ENCODE peak calls at places on chromosomes 1 and 21, in seven cellular contexts. U is keratinocyte, F is OCI-LY7, Y is trophoblast cell, T is neural progenitor cell, Q is fibroblast of lung, D is neuronal stem cell. W is an unnamed sample.

GRCh38 chr1:12057382-12057781 is 5.7 kb upstream of the TNFRSF8 start:
- DNase-seq in D (no peak), Q (no peak), F (no peak), U (no peak), Y (no peak), T (no peak), W (peak; percentile 47)

GRCh38 chr21:34522284-34522683 is 10.3 kb upstream of the KCNE1 start:
- DNase-seq in F (no peak), T (no peak), Q (no peak), U (no peak), D (no peak), Y (no peak), W (no peak)

GRCh38 chr1:64823691-64824476 is 79.0 kb downstream of the RAVER2 start:
- DNase-seq in F (peak; percentile 68), T (peak; percentile 83), U (peak; percentile 25), D (peak; percentile 67), Y (peak; percentile 53), Q (peak; percentile 69), W (peak; percentile 80)

GRCh38 chr1:155253208-155253607 is 2.1 kb downstream of the ENTREP3 start:
- DNase-seq in T (no peak), U (no peak), Q (no peak), F (no peak), D (no peak), Y (no peak), W (peak; percentile 17)

GRCh38 chr1:108554682-108555081 is 5.2 kb upstream of the EEIG2 start:
- DNase-seq in U (no peak), D (no peak), F (no peak), T (no peak), Q (no peak), Y (no peak), W (no peak)

GRCh38 chr1:79388694-79389361 is 382.3 kb upstream of the ADGRL4 start:
- DNase-seq in D (no peak), Y (no peak), F (no peak), Q (no peak), U (no peak), T (no peak), W (no peak)

GRCh38 chr21:18153063-18153462 is 91.6 kb upstream of the CHODL start:
- DNase-seq in F (no peak), Q (no peak), Y (no peak), T (no peak), D (no peak), U (no peak), W (no peak)

GRCh38 chr1:116835161-116835560 is 74.6 kb upstream of the PTGFRN start:
- DNase-seq in U (no peak), Y (no peak), Q (no peak), T (no peak), F (no peak), D (no peak), W (no peak)

GRCh38 chr1:119873166-119874025 is 22.9 kb downstream of the ADAM30 start:
- DNase-seq in T (no peak), F (no peak), Q (peak; percentile 96), U (no peak), Y (no peak), D (no peak), W (peak; percentile 86)

DNA sequence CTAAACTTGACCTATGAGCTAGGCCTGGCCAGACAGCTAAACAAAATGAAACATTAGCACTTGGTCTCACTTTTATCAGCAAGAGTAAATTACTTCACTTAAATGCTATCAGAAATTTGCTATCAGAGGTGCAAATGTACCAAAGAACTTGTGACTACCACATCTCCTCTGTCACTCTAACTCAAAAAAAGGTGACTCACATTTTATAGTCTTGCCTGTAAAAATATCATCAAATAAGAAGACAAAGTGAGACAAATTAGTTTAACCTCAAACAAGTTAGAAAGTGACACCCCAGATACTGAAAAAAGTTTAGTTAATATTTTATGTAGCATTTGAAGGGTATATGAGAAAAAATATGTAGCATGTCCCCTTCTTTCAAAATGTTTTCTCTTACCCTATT is 76.9 kb downstream of the EPS15 start:
- DNase-seq in Q (no peak), U (no peak), D (no peak), F (no peak), T (no peak), Y (no peak), W (no peak)
- H3K4me2 ChIP-seq in Q (no peak overlapping the region), U (no peak overlapping the region), D (no peak overlapping the region), F (no peak overlapping the region), T (no peak overlapping the region), Y (no peak overlapping the region), W (no peak overlapping the region)

GRCh38 chr1:166980818-166981217 is 5.5 kb upstream of the ILDR2 start:
- DNase-seq in Y (no peak), T (no peak), U (no peak), F (no peak), Q (no peak), D (no peak), W (no peak)

GRCh38 chr1:166978795-166979194 is 3.5 kb upstream of the ILDR2 start:
- DNase-seq in F (no peak), T (no peak), Q (no peak), D (no peak), U (no peak), Y (no peak), W (no peak)

GRCh38 chr1:166977951-166978350 is 2.6 kb upstream of the ILDR2 start:
- DNase-seq in Q (no peak), F (no peak), U (no peak), Y (no peak), D (no peak), T (no peak), W (no peak)

GRCh38 chr1:166981589-166981988 is 6.2 kb upstream of the ILDR2 start:
- DNase-seq in U (no peak), D (no peak), T (no peak), F (no peak), Q (no peak), Y (no peak), W (no peak)
- H3K4me2 ChIP-seq in U (no peak overlapping the region), D (no peak overlapping the region), T (no peak overlapping the region), F (no peak overlapping the region), Q (no peak overlapping the region), Y (no peak overlapping the region), W (no peak overlapping the region)

GRCh38 chr1:67020304-67020703 is 33.6 kb downstream of the SLC35D1 start:
- DNase-seq in T (no peak), D (no peak), Y (no peak), Q (peak; percentile 90), F (no peak), U (no peak), W (peak; percentile 55)
- H3K4me2 ChIP-seq in T (no peak overlapping the region), D (no peak overlapping the region), Y (no peak overlapping the region), Q (peak overlapping the region; percentile 48), F (no peak overlapping the region), U (no peak overlapping the region), W (peak overlapping the region; percentile 45)

DNA sequence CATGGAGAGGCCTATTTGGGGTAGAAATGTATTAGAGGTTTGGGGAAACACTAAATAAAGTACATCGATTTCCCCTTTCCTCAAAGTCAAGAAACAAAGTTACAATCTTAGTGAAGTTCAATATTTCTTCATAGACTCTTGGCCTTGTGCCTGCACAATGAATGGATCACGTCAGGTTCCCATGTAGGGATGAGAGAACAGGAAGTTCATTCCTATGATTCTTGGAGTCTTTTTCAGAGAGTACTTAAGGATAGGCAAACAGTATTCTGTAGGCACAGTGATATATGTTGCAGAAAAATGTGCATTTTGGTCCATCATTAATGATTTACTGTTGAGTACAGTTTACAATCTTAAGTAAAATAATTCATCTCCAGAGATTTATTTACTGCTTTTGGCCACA is 275.5 kb downstream of the RGS7 start:
- DNase-seq in U (no peak), Q (peak; percentile 5), T (no peak), D (no peak), F (no peak), Y (no peak), W (no peak)
- H3K4me2 ChIP-seq in U (no peak overlapping the region), Q (no peak overlapping the region), T (no peak overlapping the region), D (no peak overlapping the region), F (no peak overlapping the region), Y (no peak overlapping the region), W (no peak overlapping the region)

GRCh38 chr1:47224676-47225399 is 7.2 kb downstream of the TAL1 start:
- DNase-seq in U (no peak), Y (no peak), Q (no peak), T (peak; percentile 27), F (no peak), D (no peak), W (peak; percentile 29)
- H3K4me2 ChIP-seq in U (no peak overlapping the region), Y (peak overlapping the region; percentile 16), Q (no peak overlapping the region), T (peak overlapping the region; percentile 84), F (no peak overlapping the region), D (peak overlapping the region; percentile 68), W (no peak overlapping the region)

GRCh38 chr1:8540971-8541370 is 223.1 kb downstream of the SLC45A1 start:
- DNase-seq in F (no peak), D (no peak), Y (no peak), T (no peak), U (no peak), Q (peak; percentile 29), W (no peak)

GRCh38 chr1:8540266-8540926 is 222.5 kb downstream of the SLC45A1 start:
- DNase-seq in Y (no peak), Q (peak; percentile 65), T (no peak), D (no peak), U (no peak), F (no peak), W (peak; percentile 89)

GRCh38 chr1:8541961-8542521 is 224.1 kb downstream of the SLC45A1 start:
- DNase-seq in T (no peak), F (no peak), Q (peak; percentile 27), D (no peak), U (no peak), Y (no peak), W (no peak)

GRCh38 chr1:8538502-8538901 is 220.6 kb downstream of the SLC45A1 start:
- DNase-seq in F (no peak), Q (no peak), T (no peak), U (no peak), D (no peak), Y (no peak), W (no peak)

GRCh38 chr1:8539683-8540082 is 221.8 kb downstream of the SLC45A1 start:
- DNase-seq in U (no peak), Y (no peak), T (no peak), F (no peak), D (no peak), Q (no peak), W (no peak)
- H3K4me2 ChIP-seq in U (peak overlapping the region; percentile 45), Y (no peak overlapping the region), T (no peak overlapping the region), F (peak overlapping the region; percentile 46), D (no peak overlapping the region), Q (no peak overlapping the region), W (no peak overlapping the region)

DNA sequence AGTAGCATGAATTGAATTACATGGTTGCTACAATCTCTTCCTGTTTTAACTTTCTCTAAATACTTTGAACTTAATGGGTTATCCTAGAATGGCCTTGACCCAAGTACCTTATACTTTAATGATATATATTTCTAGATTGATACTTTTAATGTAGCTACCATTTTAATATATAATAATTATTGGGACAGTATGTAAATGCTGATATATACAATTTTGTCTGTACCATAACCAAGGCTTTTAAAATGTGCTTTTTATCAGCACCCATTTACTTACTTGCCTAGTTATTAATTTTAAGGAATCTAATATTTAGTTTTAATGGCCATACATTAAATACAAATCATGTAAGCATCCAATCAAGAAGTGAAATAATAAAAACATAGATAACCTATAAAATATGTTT is 13.4 kb downstream of the HIPK1 start:
- DNase-seq in Y (no peak), T (no peak), U (no peak), Q (no peak), D (no peak), F (no peak), W (no peak)
- H3K4me2 ChIP-seq in Y (no peak overlapping the region), T (no peak overlapping the region), U (no peak overlapping the region), Q (no peak overlapping the region), D (no peak overlapping the region), F (no peak overlapping the region), W (no peak overlapping the region)

W was measured in GM23248.